ENCODE peak calls at places on chromosomes 2 and 18, in nine cellular contexts. One of them, this sample, is unnamed.

GRCh38 chr2:128324008-128324896 is 5.6 kb upstream of the HS6ST1 start:
- DNase-seq in nephron progenitor cell: no peak
- DNase-seq in GM12864: no peak
- DNase-seq in WERI-Rb-1: no peak
- DNase-seq in HTR-8/SVneo: no peak
- DNase-seq in NCI-H1092: no peak
- DNase-seq in RWPE2: no peak
- DNase-seq in amniotic stem cell: no peak
- DNase-seq in progenitor cell of endocrine pancreas: peak; percentile 8
- DNase-seq in this sample: peak; percentile 4

GRCh38 chr2:130391872-130392670 is 36.2 kb downstream of the PTPN18 start:
- DNase-seq in HTR-8/SVneo: no peak
- DNase-seq in GM12864: no peak
- DNase-seq in NCI-H1092: no peak
- DNase-seq in amniotic stem cell: peak; percentile 32
- DNase-seq in nephron progenitor cell: peak; percentile 29
- DNase-seq in progenitor cell of endocrine pancreas: no peak
- DNase-seq in WERI-Rb-1: peak; percentile 56
- DNase-seq in RWPE2: no peak
- DNase-seq in this sample: no peak

GRCh38 chr2:202831241-202831997 is 40.1 kb downstream of the ICA1L start:
- DNase-seq in HTR-8/SVneo: peak; percentile 73
- DNase-seq in GM12864: peak; percentile 34
- DNase-seq in amniotic stem cell: peak; percentile 45
- DNase-seq in WERI-Rb-1: peak; percentile 29
- DNase-seq in progenitor cell of endocrine pancreas: no peak
- DNase-seq in RWPE2: no peak
- DNase-seq in NCI-H1092: peak; percentile 1
- DNase-seq in nephron progenitor cell: peak; percentile 16
- DNase-seq in this sample: no peak

GRCh38 chr2:238864207-238865014 is 16.5 kb downstream of the TWIST2 start:
- DNase-seq in nephron progenitor cell: peak; percentile 63
- DNase-seq in WERI-Rb-1: no peak
- DNase-seq in NCI-H1092: peak; percentile 39
- DNase-seq in amniotic stem cell: peak; percentile 98
- DNase-seq in GM12864: no peak
- DNase-seq in HTR-8/SVneo: peak; percentile 97
- DNase-seq in RWPE2: peak; percentile 96
- DNase-seq in progenitor cell of endocrine pancreas: peak; percentile 56
- DNase-seq in this sample: no peak

GRCh38 chr2:28119631-28120030 is 229.1 kb downstream of the BABAM2 start:
- DNase-seq in progenitor cell of endocrine pancreas: no peak
- DNase-seq in GM12864: no peak
- DNase-seq in RWPE2: no peak
- DNase-seq in HTR-8/SVneo: no peak
- DNase-seq in amniotic stem cell: no peak
- DNase-seq in nephron progenitor cell: no peak
- DNase-seq in NCI-H1092: no peak
- DNase-seq in WERI-Rb-1: no peak
- DNase-seq in this sample: no peak

GRCh38 chr18:79275992-79276391 is 119.7 kb upstream of the NFATC1 start:
- DNase-seq in NCI-H1092: no peak
- DNase-seq in WERI-Rb-1: no peak
- DNase-seq in RWPE2: no peak
- DNase-seq in nephron progenitor cell: no peak
- DNase-seq in GM12864: peak; percentile 57
- DNase-seq in progenitor cell of endocrine pancreas: no peak
- DNase-seq in HTR-8/SVneo: no peak
- DNase-seq in amniotic stem cell: no peak
- DNase-seq in this sample: no peak

GRCh38 chr2:71331581-71332412 is at the start of gene ZNF638:
- DNase-seq in RWPE2: peak; percentile 89
- DNase-seq in GM12864: peak; percentile 71
- DNase-seq in HTR-8/SVneo: peak; percentile 98
- DNase-seq in WERI-Rb-1: peak; percentile 94
- DNase-seq in amniotic stem cell: peak; percentile 86
- DNase-seq in nephron progenitor cell: peak; percentile 95
- DNase-seq in progenitor cell of endocrine pancreas: peak; percentile 81
- DNase-seq in NCI-H1092: peak; percentile 77
- DNase-seq in this sample: peak; percentile 95

GRCh38 chr2:32732912-32733472 is 105.1 kb downstream of the TTC27 start:
- DNase-seq in GM12864: no peak
- DNase-seq in nephron progenitor cell: no peak
- DNase-seq in HTR-8/SVneo: no peak
- DNase-seq in WERI-Rb-1: no peak
- DNase-seq in amniotic stem cell: no peak
- DNase-seq in NCI-H1092: no peak
- DNase-seq in RWPE2: no peak
- DNase-seq in progenitor cell of endocrine pancreas: no peak
- DNase-seq in this sample: no peak

GRCh38 chr18:76168206-76168605 is 326.8 kb downstream of the ZNF516 start:
- DNase-seq in progenitor cell of endocrine pancreas: no peak
- DNase-seq in nephron progenitor cell: no peak
- DNase-seq in RWPE2: no peak
- DNase-seq in HTR-8/SVneo: no peak
- DNase-seq in NCI-H1092: no peak
- DNase-seq in amniotic stem cell: no peak
- DNase-seq in GM12864: no peak
- DNase-seq in WERI-Rb-1: no peak
- DNase-seq in this sample: no peak